ENCODE peak calls at places on chromosomes 7 and 10, in five cellular contexts. Y, C, U, R and I are unnamed samples.

GRCh38 chr10:68560916-68561691 is 967 bp downstream of the TET1 start:
- ATAC-seq in U (peak), C (peak), R (peak), Y (peak), I (peak)

GRCh38 chr10:57716884-57717283 is 550.8 kb downstream of the IPMK start:
- ATAC-seq in C (no peak), U (peak), Y (no peak), R (no peak), I (no peak)

GRCh38 chr7:1131471-1132265 is 28.3 kb downstream of the ZFAND2A start:
- ATAC-seq in Y (no peak), C (no peak), R (no peak), U (peak), I (no peak)

GRCh38 chr7:130944997-130945396 is 211.0 kb upstream of the KLF14 start:
- ATAC-seq in Y (peak), C (peak), U (no peak), R (no peak), I (no peak)

GRCh38 chr7:134528749-134529148 is 1.4 kb downstream of the AKR1B10 start:
- ATAC-seq in Y (no peak), C (no peak), R (no peak), U (no peak), I (no peak)

GRCh38 chr10:43249962-43250624 is 16.8 kb downstream of the RASGEF1A start:
- ATAC-seq in C (peak), Y (no peak), R (no peak), U (peak), I (no peak)

GRCh38 chr7:27950123-27950522 is 210.2 kb downstream of the TAX1BP1 start:
- ATAC-seq in Y (no peak), U (no peak), R (no peak), C (no peak), I (no peak)

GRCh38 chr7:2670720-2671391 is 17.1 kb upstream of the AMZ1 start:
- ATAC-seq in R (peak), Y (peak), U (peak), C (peak), I (peak)

GRCh38 chr7:36653671-36654355 is 70.5 kb downstream of the AOAH start:
- ATAC-seq in C (no peak), Y (no peak), R (no peak), U (no peak), I (no peak)

GRCh38 chr10:12902135-12902572 is 99.4 kb downstream of the CCDC3 start:
- ATAC-seq in Y (peak), U (peak), R (peak), C (no peak), I (no peak)

GRCh38 chr7:8418627-8419245 is 14.7 kb upstream of the NXPH1 start:
- ATAC-seq in U (peak), R (peak), Y (peak), C (no peak), I (no peak)

GRCh38 chr10:60394444-60394843 is 4.8 kb upstream of the ANK3 start:
- ATAC-seq in Y (peak), U (no peak), C (no peak), R (no peak), I (peak)

GRCh38 chr7:123440202-123440601 is 94.2 kb downstream of the IQUB start:
- ATAC-seq in R (no peak), Y (no peak), C (no peak), U (no peak), I (no peak)

GRCh38 chr10:93435621-93436385 is 46.3 kb downstream of the MYOF start:
- ATAC-seq in U (no peak), R (no peak), Y (peak), C (no peak), I (no peak)

GRCh38 chr7:155276032-155276799 is 21.5 kb upstream of the INSIG1 start:
- ATAC-seq in Y (no peak), C (no peak), R (no peak), U (no peak), I (no peak)

GRCh38 chr7:155844019-155844453 is 31.8 kb upstream of the SHH start:
- ATAC-seq in U (peak), R (peak), Y (no peak), C (no peak), I (no peak)

GRCh38 chr10:11215468-11215867 is 197.8 kb downstream of the CELF2 start:
- ATAC-seq in U (no peak), C (no peak), Y (no peak), R (no peak), I (no peak)

GRCh38 chr10:92342801-92343200 is 51.8 kb downstream of the MARCHF5 start:
- ATAC-seq in C (no peak), Y (no peak), R (no peak), U (peak), I (no peak)

GRCh38 chr7:78770422-78771410 is 682.8 kb downstream of the MAGI2 start:
- ATAC-seq in C (no peak), R (peak), Y (no peak), U (no peak), I (no peak)

GRCh38 chr10:89526396-89526795 is 9.0 kb downstream of the SLC16A12 start:
- ATAC-seq in R (peak), Y (no peak), C (no peak), U (no peak), I (no peak)

GRCh38 chr10:35746004-35746403 is 103.9 kb upstream of the FZD8 start:
- ATAC-seq in U (no peak), Y (no peak), R (no peak), C (no peak), I (peak)

GRCh38 chr10:111440501-111440900 is 363.7 kb downstream of the ADRA2A start:
- ATAC-seq in C (no peak), U (no peak), Y (no peak), R (no peak), I (no peak)

GRCh38 chr7:37364871-37365270 is 83.8 kb downstream of the ELMO1 start:
- ATAC-seq in Y (no peak), U (no peak), R (no peak), C (no peak), I (no peak)